ENCODE peak calls at places on chromosomes 16 and 17, in four cellular contexts. N, R, W and C are unnamed samples. For H3K36me3, the result is how much of the 10 kb centered on the place peaks cover.

GRCh38 chr17:79272666-79273219 is 198.1 kb downstream of the ENGASE start:
- DNase-seq in N (peak), R (no peak), W (no peak), C (no peak)

GRCh38 chr16:89672177-89672941 is 14.1 kb upstream of the CDK10 start:
- DNase-seq in N (no peak), R (no peak), W (no peak), C (no peak)

GRCh38 chr17:55527520-55528118 is 16.4 kb upstream of the SMIM36 start:
- DNase-seq in N (peak), R (peak), W (no peak), C (no peak)

GRCh38 chr16:78307824-78308528 is 208.5 kb downstream of the WWOX start:
- DNase-seq in N (peak), R (no peak), W (no peak), C (no peak)

GRCh38 chr17:17691468-17692263 is 10.4 kb downstream of the RAI1 start:
- DNase-seq in N (peak), R (no peak), W (no peak), C (peak)

GRCh38 chr16:87608400-87608985 is 6.2 kb downstream of the JPH3 start:
- DNase-seq in N (peak), R (peak), W (no peak), C (no peak)

GRCh38 chr17:78421534-78422266 is 43.3 kb downstream of the PGS1 start:
- DNase-seq in N (peak), R (peak), W (peak), C (peak)

GRCh38 chr17:55448681-55449080 is 27.0 kb upstream of the MMD start:
- DNase-seq in N (no peak), R (no peak), W (no peak), C (no peak)

GRCh38 chr16:29664133-29664912 is 1.3 kb downstream of the SPN start:
- DNase-seq in N (no peak), R (no peak), W (no peak), C (peak)

GRCh38 chr17:45016237-45016636 is 35.2 kb downstream of the DCAKD start:
- DNase-seq in N (no peak), R (no peak), W (no peak), C (no peak)

GRCh38 chr17:45020354-45021138 is 30.9 kb downstream of the DCAKD start:
- DNase-seq in N (peak), R (no peak), W (no peak), C (no peak)

GRCh38 chr17:45016823-45017222 is 34.6 kb downstream of the DCAKD start:
- DNase-seq in N (no peak), R (no peak), W (no peak), C (no peak)

GRCh38 chr17:45019177-45019711 is 32.2 kb downstream of the DCAKD start:
- DNase-seq in N (peak), R (peak), W (no peak), C (peak)

DNA sequence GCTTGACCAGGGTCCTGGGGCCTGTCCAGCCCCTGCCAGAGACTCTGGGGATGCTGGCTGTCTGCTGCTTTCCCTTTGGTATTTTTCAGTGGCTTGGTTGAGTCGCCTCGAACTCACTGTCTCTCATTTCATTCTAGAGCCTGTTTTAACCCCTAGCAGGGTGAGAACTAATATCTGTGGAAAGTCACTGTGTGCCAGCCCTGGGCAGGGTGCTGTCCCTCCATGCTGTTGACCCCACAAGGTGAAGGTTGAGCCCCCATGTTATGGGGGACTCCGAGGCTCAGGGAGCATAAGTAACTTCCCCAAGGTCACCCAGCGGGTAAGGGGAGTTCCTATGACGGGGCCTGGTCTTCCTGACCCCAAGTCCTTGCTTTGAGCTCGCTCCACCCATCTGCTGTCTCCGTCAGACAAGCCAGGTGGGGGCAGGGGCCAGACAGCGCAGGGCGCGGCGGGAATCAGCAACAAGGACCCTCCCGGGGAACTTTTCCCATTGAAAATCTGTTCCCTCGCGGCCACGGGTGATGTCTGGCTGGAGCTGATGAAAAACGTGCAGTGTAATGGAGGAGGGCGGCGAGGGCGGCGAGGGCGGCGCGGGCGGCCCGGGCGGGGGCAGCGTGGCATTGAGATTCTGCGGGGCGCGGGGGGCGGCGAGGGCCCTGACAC is 32.8 kb downstream of the DCAKD start:
- DNase-seq in N (peak), R (peak), W (no peak), C (peak)
- H3K4me3 ChIP-seq in N (peak), R (peak), W (peak), C (peak)

GRCh38 chr16:65522412-65522811 is 400.5 kb upstream of the CDH11 start:
- DNase-seq in N (no peak), R (no peak), W (no peak), C (no peak)

GRCh38 chr16:65523258-65523950 is 401.5 kb upstream of the CDH11 start:
- DNase-seq in N (no peak), R (no peak), W (no peak), C (no peak)

GRCh38 chr16:65524231-65524630 is 402.4 kb upstream of the CDH11 start:
- DNase-seq in N (no peak), R (no peak), W (no peak), C (no peak)

GRCh38 chr16:65524997-65525396 is 403.1 kb upstream of the CDH11 start:
- DNase-seq in N (no peak), R (no peak), W (no peak), C (no peak)

GRCh38 chr16:65525743-65526142 is 403.9 kb upstream of the CDH11 start:
- DNase-seq in N (no peak), R (no peak), W (no peak), C (no peak)
- TF ChIP-seq CTCF in N (no peak), R (no peak), W (peak), C (no peak)

DNA sequence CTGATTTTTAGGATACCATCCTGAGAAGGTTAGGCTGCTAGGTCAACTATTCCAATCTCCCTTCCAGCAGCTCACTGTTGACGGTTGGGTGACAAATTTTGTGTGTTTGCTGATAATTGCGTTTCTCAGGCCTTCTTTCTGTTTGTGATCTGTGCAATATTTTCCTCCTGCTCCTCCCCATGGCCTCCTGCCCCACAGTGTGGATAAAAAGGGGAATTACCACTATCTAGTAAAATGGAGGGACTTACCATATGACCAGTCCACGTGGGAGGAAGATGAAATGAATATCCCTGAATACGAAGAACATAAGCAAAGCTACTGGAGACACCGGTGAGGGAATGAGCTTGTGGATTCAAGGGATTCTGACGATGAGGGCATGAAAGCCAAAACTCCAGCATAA is 9.2 kb downstream of the CHD3 start:
- DNase-seq in N (no peak), R (no peak), W (no peak), C (no peak)
- H3K36me3 ChIP-seq in N (half or more), R (under half), W (under half), C (under half)

DNA sequence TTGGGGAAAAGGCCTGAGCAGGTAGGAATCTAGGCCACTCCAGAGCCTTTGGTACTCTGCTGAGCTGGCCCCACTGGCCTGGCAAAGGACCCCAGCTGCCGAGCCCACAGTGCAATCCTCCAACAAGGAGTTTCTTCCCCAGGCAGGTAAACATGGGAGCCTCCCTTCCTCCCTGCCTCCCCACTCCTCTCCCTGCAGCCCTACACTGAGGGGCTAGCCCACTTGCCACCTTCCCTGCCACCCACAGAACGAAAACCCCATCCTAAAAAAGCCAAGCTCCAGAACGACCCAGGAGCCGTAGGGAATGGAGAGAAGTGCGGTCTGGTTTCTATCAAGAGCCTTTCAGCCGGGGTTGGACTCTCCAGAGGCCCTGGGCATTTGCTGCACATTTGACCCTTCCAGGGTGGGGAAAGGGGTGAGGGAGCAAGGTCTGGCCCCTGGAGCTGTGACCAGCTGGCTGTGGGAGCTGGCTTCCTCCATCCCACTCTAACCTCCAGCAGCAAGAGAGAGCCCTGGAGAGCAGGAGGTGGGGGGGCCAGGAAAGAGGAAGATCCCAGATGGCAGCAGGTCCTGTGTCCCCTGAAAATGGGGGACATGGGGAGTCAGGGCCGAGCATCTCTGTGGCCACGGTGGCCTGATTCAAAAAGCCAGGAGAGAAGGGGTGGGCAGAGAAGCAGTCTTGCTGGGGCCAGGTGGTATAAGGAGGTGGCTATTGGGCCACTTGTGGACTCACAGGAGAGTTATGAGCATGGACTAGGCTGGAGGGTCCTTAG is 1.3 kb downstream of the HID1 start:
- DNase-seq in N (no peak), R (no peak), W (no peak), C (no peak)
- H3K4me3 ChIP-seq in N (peak), R (peak), W (peak), C (peak)

GRCh38 chr17:39669897-39670735 is 1.9 kb downstream of the PNMT start:
- DNase-seq in N (no peak), R (no peak), W (no peak), C (no peak)

GRCh38 chr17:39673335-39674081 is 5.3 kb downstream of the PNMT start:
- DNase-seq in N (no peak), R (no peak), W (no peak), C (no peak)

GRCh38 chr17:39670746-39671145 is 2.5 kb downstream of the PNMT start:
- DNase-seq in N (no peak), R (no peak), W (no peak), C (no peak)

GRCh38 chr17:39672522-39673334 is 4.5 kb downstream of the PNMT start:
- DNase-seq in N (no peak), R (no peak), W (no peak), C (no peak)

GRCh38 chr17:39671651-39672521 is 3.6 kb downstream of the PNMT start:
- DNase-seq in N (peak), R (no peak), W (no peak), C (no peak)
- TF ChIP-seq CTCF in N (peak), R (no peak), W (peak), C (peak)

GRCh38 chr16:30941600-30942420 is 7.1 kb upstream of the ORAI3 start:
- DNase-seq in N (peak), R (peak), W (no peak), C (peak)
- H3K36me3 ChIP-seq in N (under half), R (under half), W (under half), C (under half)